ENCODE peak calls at places on chromosomes 11 and 22, in five cellular contexts. One of them, this sample, is unnamed.

GRCh38 chr11:7982582-7983119 is 4.5 kb upstream of the EIF3F start:
- DNase-seq in IMR-90: no peak
- DNase-seq in K562: no peak
- DNase-seq in GM12878: peak
- DNase-seq in HepG2: no peak
- DNase-seq in this sample: no peak

GRCh38 chr22:27804683-27805297 is 3.2 kb upstream of the MN1 start:
- DNase-seq in IMR-90: peak
- DNase-seq in K562: peak
- DNase-seq in GM12878: no peak
- DNase-seq in HepG2: peak
- DNase-seq in this sample: peak

GRCh38 chr11:24422371-24422770 is 74.5 kb upstream of the LUZP2 start:
- DNase-seq in IMR-90: peak
- DNase-seq in K562: no peak
- DNase-seq in GM12878: no peak
- DNase-seq in HepG2: no peak
- DNase-seq in this sample: no peak

GRCh38 chr22:27492566-27493201 is 308.9 kb downstream of the MN1 start:
- DNase-seq in IMR-90: no peak
- DNase-seq in K562: no peak
- DNase-seq in GM12878: no peak
- DNase-seq in HepG2: no peak
- DNase-seq in this sample: no peak

GRCh38 chr22:28414017-28414416 is 265.6 kb downstream of the TTC28 start:
- DNase-seq in IMR-90: peak
- DNase-seq in K562: no peak
- DNase-seq in GM12878: no peak
- DNase-seq in HepG2: no peak
- DNase-seq in this sample: no peak

GRCh38 chr11:94507485-94507884 is 4.8 kb upstream of the C11orf97 start:
- DNase-seq in IMR-90: no peak
- DNase-seq in K562: no peak
- DNase-seq in GM12878: no peak
- DNase-seq in HepG2: no peak
- DNase-seq in this sample: no peak

GRCh38 chr11:126393143-126393542 is 37.7 kb downstream of the ST3GAL4 start:
- DNase-seq in IMR-90: no peak
- DNase-seq in K562: no peak
- DNase-seq in GM12878: no peak
- DNase-seq in HepG2: no peak
- DNase-seq in this sample: no peak

GRCh38 chr11:73358071-73358470 is 18.1 kb upstream of the RELT start:
- DNase-seq in IMR-90: peak
- DNase-seq in K562: no peak
- DNase-seq in GM12878: no peak
- DNase-seq in HepG2: no peak
- DNase-seq in this sample: no peak

GRCh38 chr11:119739021-119739703 is 10.2 kb upstream of the NECTIN1 start:
- DNase-seq in IMR-90: no peak
- DNase-seq in K562: no peak
- DNase-seq in GM12878: no peak
- DNase-seq in HepG2: no peak
- DNase-seq in this sample: no peak

GRCh38 chr11:105130189-105130813 is 9.3 kb downstream of the CARD18 start:
- DNase-seq in IMR-90: no peak
- DNase-seq in K562: no peak
- DNase-seq in GM12878: no peak
- DNase-seq in HepG2: no peak
- DNase-seq in this sample: no peak

GRCh38 chr22:22210375-22210774 is 34.2 kb upstream of the VPREB1 start:
- DNase-seq in IMR-90: peak
- DNase-seq in K562: no peak
- DNase-seq in GM12878: no peak
- DNase-seq in HepG2: no peak
- DNase-seq in this sample: peak

GRCh38 chr22:29203883-29204282 is 1.8 kb upstream of the EMID1 start:
- DNase-seq in IMR-90: no peak
- DNase-seq in K562: no peak
- DNase-seq in GM12878: no peak
- DNase-seq in HepG2: no peak
- DNase-seq in this sample: no peak

GRCh38 chr11:101442936-101443521 is 140.8 kb downstream of the TRPC6 start:
- DNase-seq in IMR-90: no peak
- DNase-seq in K562: no peak
- DNase-seq in GM12878: no peak
- DNase-seq in HepG2: no peak
- DNase-seq in this sample: no peak

GRCh38 chr11:15955595-15955994 is 400.8 kb downstream of the SOX6 start:
- DNase-seq in IMR-90: peak
- DNase-seq in K562: no peak
- DNase-seq in GM12878: no peak
- DNase-seq in HepG2: no peak
- DNase-seq in this sample: no peak

GRCh38 chr11:94400839-94401772 is at the start of gene GPR83:
- DNase-seq in IMR-90: peak
- DNase-seq in K562: no peak
- DNase-seq in GM12878: no peak
- DNase-seq in HepG2: no peak
- DNase-seq in this sample: peak

GRCh38 chr11:83174008-83174407 is 17.1 kb downstream of the PCF11 start:
- DNase-seq in IMR-90: no peak
- DNase-seq in K562: no peak
- DNase-seq in GM12878: no peak
- DNase-seq in HepG2: no peak
- DNase-seq in this sample: no peak

GRCh38 chr11:89177691-89178231 is at the start of gene TYR:
- DNase-seq in IMR-90: no peak
- DNase-seq in K562: no peak
- DNase-seq in GM12878: no peak
- DNase-seq in HepG2: no peak
- DNase-seq in this sample: no peak

GRCh38 chr22:47372596-47373385 is 610.3 kb downstream of the TBC1D22A start:
- DNase-seq in IMR-90: no peak
- DNase-seq in K562: no peak
- DNase-seq in GM12878: no peak
- DNase-seq in HepG2: no peak
- DNase-seq in this sample: no peak

GRCh38 chr11:34997872-34998548 is 81.6 kb downstream of the PDHX start:
- DNase-seq in IMR-90: peak
- DNase-seq in K562: no peak
- DNase-seq in GM12878: no peak
- DNase-seq in HepG2: no peak
- DNase-seq in this sample: peak

GRCh38 chr11:38448284-38448683 is 1850.2 kb upstream of the RAG2 start:
- DNase-seq in IMR-90: no peak
- DNase-seq in K562: no peak
- DNase-seq in GM12878: no peak
- DNase-seq in HepG2: no peak
- DNase-seq in this sample: no peak

GRCh38 chr11:43489869-43490465 is 131.2 kb downstream of the TTC17 start:
- DNase-seq in IMR-90: no peak
- DNase-seq in K562: no peak
- DNase-seq in GM12878: no peak
- DNase-seq in HepG2: no peak
- DNase-seq in this sample: no peak

GRCh38 chr11:28981331-28981865 is 873.2 kb downstream of the METTL15 start:
- DNase-seq in IMR-90: peak
- DNase-seq in K562: no peak
- DNase-seq in GM12878: no peak
- DNase-seq in HepG2: no peak
- DNase-seq in this sample: no peak

GRCh38 chr11:12496181-12497025 is 119.0 kb downstream of the PARVA start:
- DNase-seq in IMR-90: peak
- DNase-seq in K562: no peak
- DNase-seq in GM12878: no peak
- DNase-seq in HepG2: peak
- DNase-seq in this sample: peak

GRCh38 chr11:45660717-45661416 is 4.6 kb downstream of the CHST1 start:
- DNase-seq in IMR-90: no peak
- DNase-seq in K562: no peak
- DNase-seq in GM12878: no peak
- DNase-seq in HepG2: no peak
- DNase-seq in this sample: no peak

GRCh38 chr22:24153353-24153752 is 27.9 kb upstream of the SUSD2 start:
- DNase-seq in IMR-90: peak
- DNase-seq in K562: no peak
- DNase-seq in GM12878: no peak
- DNase-seq in HepG2: no peak
- DNase-seq in this sample: no peak

GRCh38 chr11:15937601-15938361 is 418.6 kb downstream of the SOX6 start:
- DNase-seq in IMR-90: peak
- DNase-seq in K562: no peak
- DNase-seq in GM12878: no peak
- DNase-seq in HepG2: no peak
- DNase-seq in this sample: no peak

GRCh38 chr11:68956142-68956541 is 24.6 kb downstream of the MRGPRD start:
- DNase-seq in IMR-90: no peak
- DNase-seq in K562: peak
- DNase-seq in GM12878: no peak
- DNase-seq in HepG2: no peak
- DNase-seq in this sample: no peak

GRCh38 chr22:49211176-49211575 is 616.5 kb downstream of the BRD1 start:
- DNase-seq in IMR-90: no peak
- DNase-seq in K562: no peak
- DNase-seq in GM12878: no peak
- DNase-seq in HepG2: no peak
- DNase-seq in this sample: no peak

GRCh38 chr22:49208003-49208402 is 619.7 kb downstream of the BRD1 start:
- DNase-seq in IMR-90: no peak
- DNase-seq in K562: no peak
- DNase-seq in GM12878: no peak
- DNase-seq in HepG2: no peak
- DNase-seq in this sample: no peak

GRCh38 chr22:49208768-49209252 is 618.9 kb downstream of the BRD1 start:
- DNase-seq in IMR-90: no peak
- DNase-seq in K562: peak
- DNase-seq in GM12878: no peak
- DNase-seq in HepG2: no peak
- DNase-seq in this sample: no peak

GRCh38 chr22:49210606-49211005 is 617.1 kb downstream of the BRD1 start:
- DNase-seq in IMR-90: no peak
- DNase-seq in K562: no peak
- DNase-seq in GM12878: no peak
- DNase-seq in HepG2: no peak
- DNase-seq in this sample: no peak

DNA sequence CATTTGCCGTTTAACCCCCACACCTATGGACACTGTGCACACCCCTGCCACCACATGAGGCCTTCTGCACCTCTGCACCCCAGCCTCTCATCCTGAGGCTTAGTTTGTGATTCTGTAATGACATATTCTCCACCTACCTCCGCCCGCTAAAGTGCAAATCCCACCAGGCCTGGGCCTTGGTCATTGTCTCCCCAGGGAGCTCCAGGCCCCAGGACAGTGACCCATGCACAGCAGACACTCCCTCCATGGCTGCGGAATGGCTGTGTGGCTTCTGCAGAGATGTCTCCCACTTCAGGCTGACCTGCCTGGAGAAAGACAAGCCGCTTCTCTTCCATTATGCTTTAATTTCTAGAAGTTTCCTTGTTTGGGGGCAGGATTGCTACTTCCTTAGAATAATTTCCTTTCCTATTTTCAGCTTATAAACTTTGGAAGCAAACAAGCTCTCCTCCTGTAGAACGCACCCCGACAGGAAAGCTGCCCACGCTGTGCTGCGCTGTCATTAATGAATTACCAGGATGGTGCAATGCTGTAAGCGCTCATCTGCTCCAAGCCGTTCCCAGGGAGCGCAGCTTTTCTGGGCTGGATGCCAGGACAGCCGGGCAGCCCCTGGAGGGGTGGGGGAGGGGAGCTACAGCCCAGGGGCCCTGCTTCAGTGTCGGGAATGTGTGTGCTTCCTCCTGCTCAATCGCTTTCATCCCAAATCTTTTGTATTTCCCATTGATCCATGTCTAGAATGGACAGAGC is 618.0 kb downstream of the BRD1 start:
- DNase-seq in IMR-90: no peak
- DNase-seq in K562: no peak
- DNase-seq in GM12878: no peak
- DNase-seq in HepG2: peak
- DNase-seq in this sample: no peak
- TF ChIP-seq BHLHE40 in IMR-90: no peak
- TF ChIP-seq BHLHE40 in K562: no peak
- TF ChIP-seq BHLHE40 in GM12878: no peak
- TF ChIP-seq BHLHE40 in HepG2: no peak
- TF ChIP-seq BHLHE40 in this sample: no peak

DNA sequence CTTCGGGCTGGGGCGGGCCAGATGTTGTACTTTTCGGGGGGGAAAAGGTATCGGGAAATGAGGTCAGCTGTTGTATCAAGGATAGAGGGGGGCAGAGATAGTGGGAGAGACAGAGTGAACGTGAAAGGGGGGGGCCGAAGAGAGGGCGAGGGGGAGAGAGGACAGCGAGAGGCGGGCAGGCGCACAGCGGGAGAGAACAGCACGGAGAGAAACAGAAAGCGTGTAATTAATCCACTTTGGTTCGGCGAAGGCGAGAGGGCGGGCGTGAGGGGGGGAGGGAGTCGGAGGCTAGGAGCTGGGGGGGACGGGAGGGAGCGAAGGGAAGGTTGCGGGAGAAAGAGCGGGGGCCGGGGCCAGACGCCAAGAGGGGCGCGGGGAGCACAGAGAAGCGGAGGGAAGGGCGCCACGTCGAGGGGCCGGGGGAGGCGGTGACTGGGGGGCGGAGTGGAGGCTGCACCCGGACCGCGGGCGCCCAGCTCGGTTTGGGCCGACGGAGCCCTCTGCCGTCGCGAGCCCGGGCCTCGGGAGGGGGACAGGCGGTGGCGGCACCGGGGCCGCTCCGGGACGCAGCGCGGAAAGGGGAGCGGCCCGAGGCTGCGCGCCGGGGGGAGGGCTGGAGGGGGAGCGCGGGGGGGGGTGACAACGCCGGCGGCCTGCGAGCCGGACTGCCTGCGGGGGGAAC is 612 bp downstream of the IGF2 start:
- DNase-seq in IMR-90: no peak
- DNase-seq in K562: no peak
- DNase-seq in GM12878: no peak
- DNase-seq in HepG2: no peak
- DNase-seq in this sample: no peak
- H3K4me3 ChIP-seq in IMR-90: peak
- H3K4me3 ChIP-seq in K562: no peak
- H3K4me3 ChIP-seq in GM12878: no peak
- H3K4me3 ChIP-seq in HepG2: peak
- H3K4me3 ChIP-seq in this sample: peak

GRCh38 chr22:30370681-30371080 is 13.9 kb downstream of the CCDC157 start:
- DNase-seq in IMR-90: no peak
- DNase-seq in K562: no peak
- DNase-seq in GM12878: no peak
- DNase-seq in HepG2: no peak
- DNase-seq in this sample: no peak
- TF ChIP-seq BHLHE40 in IMR-90: no peak
- TF ChIP-seq BHLHE40 in K562: no peak
- TF ChIP-seq BHLHE40 in GM12878: no peak
- TF ChIP-seq BHLHE40 in HepG2: no peak
- TF ChIP-seq BHLHE40 in this sample: no peak

DNA sequence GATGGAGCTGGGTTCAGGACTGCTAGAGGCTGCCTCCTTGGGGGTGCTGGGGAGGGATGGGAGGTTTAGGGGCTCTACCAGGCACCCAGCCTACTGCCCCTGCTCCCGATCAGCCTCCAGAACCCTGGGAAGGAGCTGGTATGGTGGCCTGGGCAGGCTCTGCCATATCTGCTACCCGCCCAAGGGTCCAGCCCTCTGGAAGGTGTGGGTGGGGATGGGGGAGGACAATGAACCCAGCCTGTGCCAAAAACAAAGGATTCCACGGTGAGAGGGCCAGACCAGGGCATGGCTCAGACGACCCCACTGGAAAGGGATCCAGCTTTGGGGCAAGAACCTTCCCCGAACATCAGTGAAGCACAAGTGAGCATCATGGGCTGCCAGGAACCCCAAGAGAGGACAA is 3.0 kb downstream of the CASTOR1 start:
- DNase-seq in IMR-90: no peak
- DNase-seq in K562: no peak
- DNase-seq in GM12878: no peak
- DNase-seq in HepG2: no peak
- DNase-seq in this sample: no peak
- H3K4me3 ChIP-seq in IMR-90: no peak
- H3K4me3 ChIP-seq in K562: no peak
- H3K4me3 ChIP-seq in GM12878: no peak
- H3K4me3 ChIP-seq in HepG2: no peak
- H3K4me3 ChIP-seq in this sample: no peak